ENCODE peak calls at places on chromosomes 16 and 17, in ten cellular contexts. Y, B, G, D, C, M, E, Z, Q and I are unnamed samples.

GRCh38 chr16:88785106-88785924 is at the start of gene PIEZO1:
- DNase-seq in Y (peak), B (peak), G (peak), D (peak), C (peak), M (peak), E (peak), Z (peak), Q (peak), I (peak)

GRCh38 chr16:4617880-4618279 is 3.2 kb upstream of the UBALD1 start:
- DNase-seq in Y (no peak), B (no peak), G (no peak), D (no peak), C (no peak), M (no peak), E (no peak), Z (no peak), Q (no peak), I (no peak)

GRCh38 chr17:13420294-13421277 is 181.1 kb downstream of the HS3ST3A1 start:
- DNase-seq in Y (no peak), B (no peak), G (no peak), D (no peak), C (peak), M (no peak), E (no peak), Z (no peak), Q (peak), I (no peak)

GRCh38 chr16:51524555-51525373 is 373.7 kb upstream of the SALL1 start:
- DNase-seq in Y (no peak), B (no peak), G (no peak), D (no peak), C (peak), M (no peak), E (no peak), Z (no peak), Q (peak), I (no peak)

GRCh38 chr16:56848056-56848936 is 16.7 kb upstream of the SLC12A3 start:
- DNase-seq in Y (no peak), B (no peak), G (no peak), D (peak), C (peak), M (peak), E (peak), Z (no peak), Q (peak), I (no peak)

GRCh38 chr17:57874434-57875108 is 24.7 kb upstream of the MRPS23 start:
- DNase-seq in Y (no peak), B (peak), G (no peak), D (peak), C (peak), M (peak), E (peak), Z (peak), Q (peak), I (no peak)

GRCh38 chr17:265726-266125 is 84.3 kb upstream of the DOC2B start:
- DNase-seq in Y (no peak), B (no peak), G (no peak), D (peak), C (no peak), M (peak), E (peak), Z (no peak), Q (no peak), I (no peak)

GRCh38 chr16:27495191-27495590 is 54.5 kb downstream of the GTF3C1 start:
- DNase-seq in Y (no peak), B (no peak), G (no peak), D (no peak), C (peak), M (no peak), E (peak), Z (no peak), Q (peak), I (no peak)

GRCh38 chr17:62750502-62751349 is 57.4 kb downstream of the MARCHF10 start:
- DNase-seq in Y (no peak), B (no peak), G (no peak), D (no peak), C (peak), M (no peak), E (no peak), Z (no peak), Q (no peak), I (no peak)

GRCh38 chr17:15220785-15221184 is 44.3 kb downstream of the PMP22 start:
- DNase-seq in Y (no peak), B (no peak), G (no peak), D (no peak), C (no peak), M (no peak), E (no peak), Z (no peak), Q (peak), I (no peak)

GRCh38 chr17:47917581-47917980 is 21.5 kb downstream of the SP2 start:
- DNase-seq in Y (no peak), B (no peak), G (no peak), D (no peak), C (no peak), M (no peak), E (no peak), Z (no peak), Q (no peak), I (no peak)

GRCh38 chr16:75922250-75922649 is 196.0 kb upstream of the CPHXL start:
- DNase-seq in Y (no peak), B (no peak), G (no peak), D (no peak), C (no peak), M (no peak), E (no peak), Z (no peak), Q (no peak), I (no peak)

GRCh38 chr16:28136751-28137434 is 73.4 kb upstream of the GSG1L start:
- DNase-seq in Y (no peak), B (no peak), G (no peak), D (no peak), C (no peak), M (no peak), E (no peak), Z (no peak), Q (no peak), I (peak)

GRCh38 chr17:6592193-6592592 is 35.8 kb upstream of the PITPNM3 start:
- DNase-seq in Y (no peak), B (no peak), G (no peak), D (no peak), C (peak), M (no peak), E (no peak), Z (no peak), Q (peak), I (no peak)

GRCh38 chr17:3921853-3922319 is 5.6 kb upstream of the P2RX1 start:
- DNase-seq in Y (no peak), B (no peak), G (no peak), D (no peak), C (peak), M (no peak), E (no peak), Z (no peak), Q (no peak), I (no peak)

GRCh38 chr16:89172171-89172900 is 788 bp downstream of the CDH15 start:
- DNase-seq in Y (no peak), B (no peak), G (no peak), D (peak), C (no peak), M (no peak), E (no peak), Z (no peak), Q (no peak), I (no peak)

GRCh38 chr16:78437352-78437968 is 338.0 kb downstream of the WWOX start:
- DNase-seq in Y (peak), B (no peak), G (peak), D (no peak), C (no peak), M (peak), E (peak), Z (peak), Q (peak), I (no peak)

GRCh38 chr16:29994613-29995329 is 646 bp downstream of the HIRIP3 start:
- DNase-seq in Y (peak), B (no peak), G (peak), D (peak), C (peak), M (peak), E (peak), Z (peak), Q (peak), I (no peak)

GRCh38 chr16:70254095-70254964 is 2.6 kb upstream of the EXOSC6 start:
- DNase-seq in Y (no peak), B (no peak), G (peak), D (no peak), C (no peak), M (no peak), E (no peak), Z (no peak), Q (no peak), I (no peak)

GRCh38 chr16:21283521-21284289 is 5.6 kb upstream of the CRYM start:
- DNase-seq in Y (peak), B (no peak), G (peak), D (peak), C (peak), M (peak), E (peak), Z (no peak), Q (peak), I (no peak)

GRCh38 chr16:85372627-85373372 is 240.3 kb upstream of the GSE1 start:
- DNase-seq in Y (no peak), B (peak), G (no peak), D (no peak), C (peak), M (no peak), E (peak), Z (peak), Q (peak), I (no peak)

GRCh38 chr16:49622421-49623402 is 233.2 kb downstream of the ZNF423 start:
- DNase-seq in Y (no peak), B (no peak), G (no peak), D (peak), C (no peak), M (no peak), E (no peak), Z (no peak), Q (no peak), I (no peak)

GRCh38 chr17:36600936-36601302 is 464 bp upstream of the MRM1 start:
- DNase-seq in Y (no peak), B (no peak), G (no peak), D (no peak), C (no peak), M (no peak), E (no peak), Z (no peak), Q (peak), I (no peak)

GRCh38 chr16:46908540-46909372 is 24.6 kb downstream of the GPT2 start:
- DNase-seq in Y (peak), B (peak), G (peak), D (no peak), C (peak), M (peak), E (peak), Z (peak), Q (peak), I (peak)

GRCh38 chr16:1823821-1824220 is 2.8 kb downstream of the HAGH start:
- DNase-seq in Y (no peak), B (no peak), G (no peak), D (no peak), C (peak), M (no peak), E (no peak), Z (peak), Q (no peak), I (no peak)

GRCh38 chr16:86827521-86827920 is 249.2 kb downstream of the FOXL1 start:
- DNase-seq in Y (no peak), B (no peak), G (no peak), D (no peak), C (peak), M (no peak), E (no peak), Z (no peak), Q (no peak), I (no peak)